ENCODE peak calls at places on chromosome 13, in four cellular contexts. I is heart right ventricle, A is thoracic aorta, B is IMR-90. F is an unnamed sample.

GRCh38 chr13:53782400-53783030 is 753.9 kb downstream of the OLFM4 start:
- DNase-seq in I (peak), A (no peak), B (peak), F (peak)

GRCh38 chr13:68588623-68589022 is 1358.5 kb upstream of the PCDH9 start:
- DNase-seq in I (no peak), A (no peak), B (no peak), F (no peak)

GRCh38 chr13:110593430-110594130 is 21.8 kb upstream of the NAXD start:
- DNase-seq in I (no peak), A (no peak), B (peak), F (no peak)

GRCh38 chr13:43684947-43685725 is 101.6 kb downstream of the ENOX1 start:
- DNase-seq in I (no peak), A (no peak), B (no peak), F (no peak)

GRCh38 chr13:101346161-101346560 is 70.1 kb downstream of the NALCN start:
- DNase-seq in I (no peak), A (no peak), B (peak), F (no peak)

GRCh38 chr13:90154311-90154960 is 1193.1 kb upstream of the MIR17HG start:
- DNase-seq in I (no peak), A (no peak), B (no peak), F (no peak)

GRCh38 chr13:26449063-26449848 is 108.2 kb upstream of the WASF3 start:
- DNase-seq in I (no peak), A (no peak), B (peak), F (no peak)

GRCh38 chr13:112204881-112205327 is 138.0 kb downstream of the SOX1 start:
- DNase-seq in I (peak), A (no peak), B (no peak), F (no peak)

GRCh38 chr13:27403727-27404385 is 20.6 kb upstream of the GTF3A start:
- DNase-seq in I (no peak), A (no peak), B (no peak), F (no peak)

GRCh38 chr13:32253911-32254399 is 61.2 kb downstream of the ZAR1L start:
- DNase-seq in I (peak), A (no peak), B (no peak), F (peak)

GRCh38 chr13:75180805-75181455 is 301.0 kb downstream of the TBC1D4 start:
- DNase-seq in I (no peak), A (no peak), B (peak), F (no peak)

GRCh38 chr13:90880790-90881189 is 466.7 kb upstream of the MIR17HG start:
- DNase-seq in I (no peak), A (no peak), B (no peak), F (no peak)

GRCh38 chr13:58495668-58496067 is 864.1 kb downstream of the PCDH17 start:
- DNase-seq in I (no peak), A (no peak), B (no peak), F (no peak)

GRCh38 chr13:109517516-109517915 is 268.9 kb downstream of the IRS2 start:
- DNase-seq in I (no peak), A (no peak), B (no peak), F (no peak)

GRCh38 chr13:31807090-31807541 is 67.8 kb downstream of the RXFP2 start:
- DNase-seq in I (no peak), A (no peak), B (no peak), F (no peak)

GRCh38 chr13:91368676-91369425 is 21.4 kb downstream of the MIR17HG start:
- DNase-seq in I (no peak), A (no peak), B (peak), F (no peak)

GRCh38 chr13:64928704-64929499 is 2301.2 kb downstream of the PCDH9 start:
- DNase-seq in I (no peak), A (no peak), B (peak), F (no peak)

GRCh38 chr13:29684441-29684840 is 89.0 kb upstream of the SLC7A1 start:
- DNase-seq in I (no peak), A (no peak), B (peak), F (no peak)

GRCh38 chr13:30818323-30818960 is 83.1 kb downstream of the ALOX5AP start:
- DNase-seq in I (no peak), A (peak), B (peak), F (no peak)

GRCh38 chr13:41847216-41847615 is 113.7 kb downstream of the VWA8 start:
- DNase-seq in I (no peak), A (no peak), B (no peak), F (no peak)

GRCh38 chr13:66328486-66328885 is 901.6 kb downstream of the PCDH9 start:
- DNase-seq in I (no peak), A (no peak), B (no peak), F (no peak)

GRCh38 chr13:87923713-87924112 is 252.5 kb downstream of the SLITRK5 start:
- DNase-seq in I (no peak), A (no peak), B (no peak), F (no peak)
- H3K4me3 ChIP-seq in I (no peak), A (no peak), B (no peak), F (no peak)

GRCh38 chr13:59677430-59677829 is 486.3 kb downstream of the DIAPH3 start:
- DNase-seq in I (no peak), A (no peak), B (no peak), F (no peak)

GRCh38 chr13:59677966-59678814 is 485.5 kb downstream of the DIAPH3 start:
- DNase-seq in I (peak), A (no peak), B (peak), F (no peak)

GRCh38 chr13:59681630-59682311 is 482.0 kb downstream of the DIAPH3 start:
- DNase-seq in I (no peak), A (no peak), B (no peak), F (no peak)

GRCh38 chr13:59679239-59679638 is 484.5 kb downstream of the DIAPH3 start:
- DNase-seq in I (no peak), A (no peak), B (no peak), F (no peak)

DNA sequence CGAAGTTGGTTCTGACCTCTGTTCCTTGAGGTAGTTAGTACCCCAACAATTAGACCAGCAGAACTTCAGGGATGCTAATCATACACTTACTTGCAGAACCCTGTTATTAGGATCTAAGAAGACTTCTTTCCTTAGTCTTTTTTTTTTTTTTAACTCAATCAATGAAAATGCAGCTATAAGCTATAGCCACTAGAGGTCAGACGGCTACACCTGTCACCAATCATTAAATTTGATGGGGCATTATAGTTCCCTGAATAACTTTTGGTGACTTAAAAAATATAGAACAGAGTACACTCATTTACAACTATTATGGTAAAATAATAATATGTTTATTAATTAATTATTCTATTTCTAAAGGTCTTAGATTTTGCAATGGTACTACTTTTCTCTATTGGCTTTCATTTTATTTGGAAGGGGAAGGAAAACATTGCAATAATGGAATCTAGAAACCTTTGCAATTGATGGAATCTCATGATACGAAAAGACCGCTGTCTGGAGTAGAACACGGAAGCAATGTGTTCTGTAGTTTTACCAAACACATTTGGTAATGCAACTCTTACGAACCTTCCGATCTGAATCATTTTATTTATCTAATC is 483.2 kb downstream of the DIAPH3 start:
- DNase-seq in I (no peak), A (no peak), B (peak), F (no peak)
- TF ChIP-seq CTCF in I (peak), A (peak), B (peak), F (peak)

DNA sequence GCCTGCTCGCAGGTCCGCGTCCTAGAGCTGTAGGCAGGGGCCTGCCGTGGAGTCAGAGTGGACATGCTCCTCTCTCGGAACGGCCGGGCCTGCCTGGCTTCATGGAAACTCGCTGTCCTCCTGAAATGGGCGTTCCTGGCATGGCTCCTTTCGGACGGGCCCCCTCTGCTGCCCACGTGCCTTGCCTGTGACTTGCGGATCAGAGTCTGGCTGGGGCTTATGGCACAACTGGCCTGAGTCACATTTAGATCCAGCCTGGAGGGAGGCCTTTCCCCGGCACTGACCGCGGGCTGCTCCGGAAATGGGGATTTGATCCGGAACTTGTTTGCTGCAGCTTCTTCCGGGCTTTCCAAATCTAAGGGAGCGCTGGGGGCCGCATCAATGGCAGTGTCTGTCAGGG is 28.1 kb downstream of the THSD1 start:
- DNase-seq in I (no peak), A (no peak), B (no peak), F (no peak)
- H3K4me3 ChIP-seq in I (no peak), A (no peak), B (no peak), F (no peak)

DNA sequence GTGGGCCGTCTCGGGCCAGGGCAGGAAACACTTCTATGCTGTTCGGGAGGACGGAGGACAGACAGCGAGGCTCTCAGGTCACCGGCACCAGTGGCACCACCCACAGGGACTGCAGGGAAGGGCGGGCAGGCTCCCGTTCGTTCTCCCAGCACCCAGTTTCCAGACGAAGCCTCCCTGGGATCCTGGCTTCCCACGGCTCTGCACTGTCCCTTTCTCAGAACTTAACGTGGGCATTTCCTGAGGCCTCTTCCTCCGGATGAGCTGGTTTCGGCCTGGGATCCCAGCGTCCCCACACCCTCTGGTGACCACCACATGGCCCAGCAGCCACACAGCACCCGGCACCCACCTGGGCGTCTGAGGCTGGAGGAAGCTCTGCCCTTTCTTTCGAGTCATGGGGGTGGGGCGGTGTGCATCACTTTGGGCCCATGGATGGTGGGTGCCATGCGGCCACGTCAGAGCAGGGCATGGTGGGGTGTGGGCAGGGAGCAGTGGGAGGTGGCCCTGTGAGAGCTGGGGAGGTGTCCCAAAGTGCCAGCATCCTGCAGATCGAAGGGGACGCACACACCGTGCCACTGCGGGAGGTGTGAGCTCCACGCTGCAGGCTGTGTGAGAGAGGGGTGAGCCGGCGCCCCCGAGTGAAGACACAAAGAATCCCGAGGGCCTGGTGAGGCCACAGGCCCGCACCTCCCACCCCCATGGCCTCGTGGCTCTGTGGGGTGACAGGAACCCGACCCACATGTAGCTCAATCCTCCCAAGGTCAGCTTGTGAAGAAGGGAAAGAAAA is 38.7 kb upstream of the GRTP1 start:
- DNase-seq in I (peak), A (no peak), B (no peak), F (no peak)
- TF ChIP-seq CTCF in I (no peak), A (no peak), B (no peak), F (no peak)

F was measured in LNCaP clone FGC.